ENCODE peak calls at places on chromosomes 16 and 17, in five cellular contexts. One of them, this sample, is unnamed.

GRCh38 chr17:20966869-20967268 is 75.9 kb downstream of the USP22 start:
- DNase-seq in H9: no peak
- DNase-seq in fibroblast of the aortic adventitia: no peak
- DNase-seq in Calu3: no peak
- DNase-seq in neural crest cell: no peak
- DNase-seq in this sample: no peak

GRCh38 chr17:48541574-48542113 is 3.3 kb downstream of the HOXB2 start:
- DNase-seq in H9: peak
- DNase-seq in neural crest cell: no peak
- DNase-seq in Calu3: no peak
- DNase-seq in fibroblast of the aortic adventitia: peak
- DNase-seq in this sample: no peak

GRCh38 chr17:27376637-27377547 is 79.4 kb upstream of the KSR1 start:
- DNase-seq in neural crest cell: no peak
- DNase-seq in H9: no peak
- DNase-seq in Calu3: no peak
- DNase-seq in fibroblast of the aortic adventitia: peak
- DNase-seq in this sample: peak

GRCh38 chr16:27867122-27868110 is 196.1 kb downstream of the GSG1L start:
- DNase-seq in Calu3: peak
- DNase-seq in H9: peak
- DNase-seq in neural crest cell: peak
- DNase-seq in fibroblast of the aortic adventitia: peak
- DNase-seq in this sample: peak

GRCh38 chr16:69553332-69553731 is 12.4 kb upstream of the NFAT5 start:
- DNase-seq in fibroblast of the aortic adventitia: no peak
- DNase-seq in neural crest cell: no peak
- DNase-seq in H9: no peak
- DNase-seq in Calu3: no peak
- DNase-seq in this sample: no peak

GRCh38 chr16:50304467-50305440 is 38.4 kb downstream of the ADCY7 start:
- DNase-seq in fibroblast of the aortic adventitia: no peak
- DNase-seq in Calu3: no peak
- DNase-seq in H9: peak
- DNase-seq in neural crest cell: no peak
- DNase-seq in this sample: no peak

GRCh38 chr17:59277031-59277430 is 54.4 kb upstream of the YPEL2 start:
- DNase-seq in neural crest cell: no peak
- DNase-seq in Calu3: no peak
- DNase-seq in H9: no peak
- DNase-seq in fibroblast of the aortic adventitia: no peak
- DNase-seq in this sample: no peak

GRCh38 chr16:11101695-11102522 is 154.1 kb downstream of the SOCS1 start:
- DNase-seq in H9: no peak
- DNase-seq in Calu3: no peak
- DNase-seq in fibroblast of the aortic adventitia: peak
- DNase-seq in neural crest cell: no peak
- DNase-seq in this sample: no peak

GRCh38 chr16:12874135-12874534 is 27.3 kb upstream of the SHISA9 start:
- DNase-seq in H9: no peak
- DNase-seq in Calu3: no peak
- DNase-seq in neural crest cell: no peak
- DNase-seq in fibroblast of the aortic adventitia: peak
- DNase-seq in this sample: peak

GRCh38 chr16:88636488-88637265 is 1.7 kb upstream of the IL17C start:
- DNase-seq in H9: no peak
- DNase-seq in Calu3: no peak
- DNase-seq in fibroblast of the aortic adventitia: no peak
- DNase-seq in neural crest cell: no peak
- DNase-seq in this sample: no peak

GRCh38 chr16:88635671-88636070 is 2.7 kb upstream of the IL17C start:
- DNase-seq in H9: no peak
- DNase-seq in fibroblast of the aortic adventitia: no peak
- DNase-seq in neural crest cell: no peak
- DNase-seq in Calu3: no peak
- DNase-seq in this sample: no peak

GRCh38 chr16:88633684-88634140 is 4.7 kb upstream of the IL17C start:
- DNase-seq in fibroblast of the aortic adventitia: peak
- DNase-seq in H9: peak
- DNase-seq in neural crest cell: no peak
- DNase-seq in Calu3: peak
- DNase-seq in this sample: no peak

GRCh38 chr16:88634141-88634993 is 4.0 kb upstream of the IL17C start:
- DNase-seq in neural crest cell: peak
- DNase-seq in Calu3: no peak
- DNase-seq in H9: peak
- DNase-seq in fibroblast of the aortic adventitia: peak
- DNase-seq in this sample: no peak

DNA sequence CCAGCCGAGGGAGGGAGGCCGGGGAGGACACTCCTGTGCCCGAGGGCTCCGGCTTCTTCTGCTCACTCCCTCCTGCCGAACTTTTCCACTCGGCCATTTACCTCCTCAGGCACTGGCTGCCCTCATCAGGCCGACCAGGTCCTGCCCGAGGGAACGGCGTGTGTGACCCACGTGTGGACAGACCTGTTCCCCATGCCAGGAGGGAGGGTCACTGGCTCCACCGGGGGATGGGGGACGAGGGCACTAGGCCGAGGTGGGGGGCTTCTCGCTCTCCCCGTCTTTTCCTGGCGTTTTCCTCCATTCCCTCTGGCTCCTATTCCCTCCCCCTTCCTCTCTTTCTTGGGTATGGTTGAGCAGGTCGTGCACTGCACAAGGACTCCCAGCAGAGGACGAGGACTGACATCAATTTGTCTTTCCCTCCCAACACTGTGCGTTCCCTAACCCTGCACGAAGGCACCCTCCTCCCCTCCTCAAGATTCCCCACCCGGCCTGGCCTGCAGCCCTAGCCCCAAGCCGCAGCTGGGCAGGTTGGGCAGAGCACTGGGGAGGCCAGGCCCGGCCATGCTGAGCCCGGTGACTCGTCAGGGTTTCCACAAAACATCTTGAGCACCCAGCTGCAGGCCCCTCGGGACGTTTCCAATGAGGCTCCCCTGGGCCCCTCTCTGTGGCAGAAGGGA is 3.2 kb upstream of the IL17C start:
- DNase-seq in neural crest cell: no peak
- DNase-seq in Calu3: no peak
- DNase-seq in fibroblast of the aortic adventitia: no peak
- DNase-seq in H9: no peak
- DNase-seq in this sample: peak
- TF ChIP-seq CTCF in neural crest cell: no peak
- TF ChIP-seq CTCF in Calu3: no peak
- TF ChIP-seq CTCF in fibroblast of the aortic adventitia: no peak
- TF ChIP-seq CTCF in H9: no peak
- TF ChIP-seq CTCF in this sample: no peak

GRCh38 chr17:2041561-2042354 is at the start of gene OVCA2:
- DNase-seq in neural crest cell: peak
- DNase-seq in fibroblast of the aortic adventitia: peak
- DNase-seq in H9: peak
- DNase-seq in Calu3: peak
- DNase-seq in this sample: peak
- TF ChIP-seq CTCF in neural crest cell: peak
- TF ChIP-seq CTCF in fibroblast of the aortic adventitia: peak
- TF ChIP-seq CTCF in H9: peak
- TF ChIP-seq CTCF in Calu3: no peak
- TF ChIP-seq CTCF in this sample: peak

DNA sequence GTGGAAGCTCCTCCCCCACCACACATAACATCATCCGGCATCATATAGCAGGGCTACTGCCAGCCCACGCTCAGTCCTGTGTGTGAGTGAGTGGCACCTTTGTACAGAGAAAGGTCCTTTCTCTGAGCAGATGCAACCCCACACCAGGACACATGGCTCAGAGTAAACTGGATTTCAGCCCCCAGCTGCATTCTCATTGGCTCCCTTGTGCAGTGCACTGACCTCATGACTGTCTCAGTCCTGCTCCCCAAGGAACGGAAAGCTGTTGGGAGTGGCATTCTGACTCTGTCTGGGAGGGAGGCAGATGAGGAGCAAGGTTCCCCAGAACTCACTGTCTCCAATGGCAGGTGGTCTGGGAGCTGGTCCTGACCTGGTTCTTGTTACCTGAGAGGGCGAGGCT is 244.1 kb downstream of the PHKB start:
- DNase-seq in H9: no peak
- DNase-seq in neural crest cell: no peak
- DNase-seq in Calu3: no peak
- DNase-seq in fibroblast of the aortic adventitia: no peak
- DNase-seq in this sample: no peak
- TF ChIP-seq CTCF in H9: no peak
- TF ChIP-seq CTCF in neural crest cell: no peak
- TF ChIP-seq CTCF in Calu3: no peak
- TF ChIP-seq CTCF in fibroblast of the aortic adventitia: no peak
- TF ChIP-seq CTCF in this sample: no peak

GRCh38 chr17:44097110-44097810 is 26.2 kb downstream of the HDAC5 start:
- DNase-seq in Calu3: no peak
- DNase-seq in fibroblast of the aortic adventitia: peak
- DNase-seq in H9: no peak
- DNase-seq in neural crest cell: no peak
- DNase-seq in this sample: peak

GRCh38 chr17:44093231-44093900 is 22.8 kb downstream of the G6PC3 start:
- DNase-seq in neural crest cell: no peak
- DNase-seq in H9: no peak
- DNase-seq in fibroblast of the aortic adventitia: no peak
- DNase-seq in Calu3: no peak
- DNase-seq in this sample: no peak

GRCh38 chr17:44094701-44095387 is 24.3 kb downstream of the G6PC3 start:
- DNase-seq in H9: no peak
- DNase-seq in neural crest cell: no peak
- DNase-seq in fibroblast of the aortic adventitia: no peak
- DNase-seq in Calu3: no peak
- DNase-seq in this sample: no peak

GRCh38 chr17:44095388-44095646 is 24.8 kb downstream of the G6PC3 start:
- DNase-seq in fibroblast of the aortic adventitia: no peak
- DNase-seq in H9: no peak
- DNase-seq in neural crest cell: no peak
- DNase-seq in Calu3: no peak
- DNase-seq in this sample: no peak

DNA sequence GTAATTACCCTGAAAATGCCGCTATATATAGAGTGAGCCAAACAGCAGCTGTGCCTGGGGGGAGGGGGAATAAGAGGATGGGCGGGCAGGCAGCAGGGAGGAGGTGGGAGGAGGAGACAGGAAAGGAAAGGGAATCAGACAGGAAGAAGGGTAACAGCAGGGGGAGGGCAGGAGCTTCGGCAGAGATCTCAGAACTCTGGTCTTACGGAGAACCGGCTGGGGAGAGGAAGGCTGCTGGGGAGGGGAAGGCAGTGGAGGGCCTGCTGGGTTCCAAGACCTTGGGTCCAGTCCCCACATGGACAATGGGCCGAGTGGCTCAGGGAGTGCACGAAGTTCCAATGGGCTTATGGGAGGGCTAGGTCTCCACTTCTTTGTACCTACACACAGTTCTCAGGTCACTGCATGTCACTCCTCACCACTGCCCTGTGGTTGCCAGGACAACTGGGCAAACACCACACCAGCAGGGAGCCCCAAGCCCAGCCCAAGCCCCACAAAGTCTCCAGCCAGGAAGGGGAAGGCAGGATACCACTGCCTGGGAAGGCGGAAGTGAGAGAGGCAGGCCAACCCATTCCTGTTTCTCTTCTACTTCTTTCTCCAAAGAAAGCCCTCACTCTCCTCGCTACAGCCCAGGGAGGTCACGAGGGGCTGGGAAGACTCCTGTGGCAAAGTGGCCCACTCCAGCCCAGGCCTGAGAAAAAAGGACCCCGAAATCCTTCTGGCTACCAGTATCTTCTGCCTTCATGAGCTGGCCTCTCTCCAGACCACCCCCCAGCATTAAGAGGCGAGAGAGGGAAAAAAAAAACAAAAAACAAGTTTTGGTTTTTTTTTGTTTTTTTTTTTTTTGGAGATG is 25.3 kb downstream of the G6PC3 start:
- DNase-seq in fibroblast of the aortic adventitia: peak
- DNase-seq in Calu3: peak
- DNase-seq in neural crest cell: peak
- DNase-seq in H9: peak
- DNase-seq in this sample: peak
- TF ChIP-seq CTCF in fibroblast of the aortic adventitia: peak
- TF ChIP-seq CTCF in Calu3: no peak
- TF ChIP-seq CTCF in neural crest cell: no peak
- TF ChIP-seq CTCF in H9: peak
- TF ChIP-seq CTCF in this sample: peak

This sample was measured in HFFc6.